ENCODE peak calls at places on chromosomes 6 and 20, in five cellular contexts. One of them, this sample, is unnamed.

GRCh38 chr6:108541843-108542795 is 18.6 kb upstream of the FOXO3 start:
- DNase-seq in OCI-LY7: peak; percentile 93
- DNase-seq in heart left ventricle: peak; percentile 66
- DNase-seq in left ventricle myocardium inferior: peak; percentile 39
- DNase-seq in HepG2: peak; percentile 51
- DNase-seq in this sample: peak; percentile 75

GRCh38 chr20:19260412-19261090 is 48.1 kb downstream of the SLC24A3 start:
- DNase-seq in OCI-LY7: no peak
- DNase-seq in heart left ventricle: no peak
- DNase-seq in left ventricle myocardium inferior: no peak
- DNase-seq in HepG2: no peak
- DNase-seq in this sample: no peak

GRCh38 chr20:24100370-24101011 is 111.9 kb upstream of the GGTLC1 start:
- DNase-seq in OCI-LY7: peak; percentile 41
- DNase-seq in heart left ventricle: peak; percentile 30
- DNase-seq in left ventricle myocardium inferior: peak; percentile 28
- DNase-seq in HepG2: peak; percentile 70
- DNase-seq in this sample: peak; percentile 40

GRCh38 chr6:10531513-10531912 is 10.4 kb downstream of the GCNT2 start:
- DNase-seq in OCI-LY7: peak; percentile 67
- DNase-seq in heart left ventricle: no peak
- DNase-seq in left ventricle myocardium inferior: no peak
- DNase-seq in HepG2: no peak
- DNase-seq in this sample: no peak

GRCh38 chr6:27768556-27768955 is 143.6 kb downstream of the OR2B2 start:
- DNase-seq in OCI-LY7: no peak
- DNase-seq in heart left ventricle: no peak
- DNase-seq in left ventricle myocardium inferior: no peak
- DNase-seq in HepG2: no peak
- DNase-seq in this sample: no peak

GRCh38 chr20:31719644-31720485 is 2.8 kb downstream of the BCL2L1 start:
- DNase-seq in OCI-LY7: no peak
- DNase-seq in heart left ventricle: no peak
- DNase-seq in left ventricle myocardium inferior: no peak
- DNase-seq in HepG2: peak; percentile 99
- DNase-seq in this sample: peak; percentile 48

GRCh38 chr6:45681860-45682488 is 304.2 kb upstream of the SUPT3H start:
- DNase-seq in OCI-LY7: peak; percentile 94
- DNase-seq in heart left ventricle: no peak
- DNase-seq in left ventricle myocardium inferior: no peak
- DNase-seq in HepG2: no peak
- DNase-seq in this sample: no peak

GRCh38 chr20:31985152-31985551 is 17.2 kb downstream of the XKR7 start:
- DNase-seq in OCI-LY7: no peak
- DNase-seq in heart left ventricle: no peak
- DNase-seq in left ventricle myocardium inferior: no peak
- DNase-seq in HepG2: no peak
- DNase-seq in this sample: no peak

GRCh38 chr20:64156136-64156885 is 7.9 kb upstream of the MYT1 start:
- DNase-seq in OCI-LY7: no peak
- DNase-seq in heart left ventricle: no peak
- DNase-seq in left ventricle myocardium inferior: no peak
- DNase-seq in HepG2: no peak
- DNase-seq in this sample: no peak

GRCh38 chr6:22367331-22367730 is 70.5 kb upstream of the PRL start:
- DNase-seq in OCI-LY7: no peak
- DNase-seq in heart left ventricle: no peak
- DNase-seq in left ventricle myocardium inferior: no peak
- DNase-seq in HepG2: no peak
- DNase-seq in this sample: no peak

GRCh38 chr6:118223316-118223715 is 316.3 kb downstream of the SLC35F1 start:
- DNase-seq in OCI-LY7: no peak
- DNase-seq in heart left ventricle: no peak
- DNase-seq in left ventricle myocardium inferior: no peak
- DNase-seq in HepG2: no peak
- DNase-seq in this sample: no peak

GRCh38 chr6:118216751-118217150 is 309.7 kb downstream of the SLC35F1 start:
- DNase-seq in OCI-LY7: no peak
- DNase-seq in heart left ventricle: no peak
- DNase-seq in left ventricle myocardium inferior: no peak
- DNase-seq in HepG2: no peak
- DNase-seq in this sample: no peak

GRCh38 chr6:118218156-118218555 is 311.1 kb downstream of the SLC35F1 start:
- DNase-seq in OCI-LY7: no peak
- DNase-seq in heart left ventricle: no peak
- DNase-seq in left ventricle myocardium inferior: no peak
- DNase-seq in HepG2: no peak
- DNase-seq in this sample: no peak

GRCh38 chr6:118215269-118215668 is 308.2 kb downstream of the SLC35F1 start:
- DNase-seq in OCI-LY7: no peak
- DNase-seq in heart left ventricle: no peak
- DNase-seq in left ventricle myocardium inferior: no peak
- DNase-seq in HepG2: no peak
- DNase-seq in this sample: no peak

GRCh38 chr6:118220429-118221128 is 313.5 kb downstream of the SLC35F1 start:
- DNase-seq in OCI-LY7: no peak
- DNase-seq in heart left ventricle: no peak
- DNase-seq in left ventricle myocardium inferior: no peak
- DNase-seq in HepG2: no peak
- DNase-seq in this sample: no peak
- H3K4me3 ChIP-seq in OCI-LY7: no peak overlapping the region
- H3K4me3 ChIP-seq in heart left ventricle: no peak overlapping the region
- H3K4me3 ChIP-seq in left ventricle myocardium inferior: no peak overlapping the region
- H3K4me3 ChIP-seq in HepG2: no peak overlapping the region
- H3K4me3 ChIP-seq in this sample: no peak overlapping the region

GRCh38 chr6:16767765-16768514 is 6.7 kb upstream of the ATXN1 start:
- DNase-seq in OCI-LY7: no peak
- DNase-seq in heart left ventricle: no peak
- DNase-seq in left ventricle myocardium inferior: no peak
- DNase-seq in HepG2: no peak
- DNase-seq in this sample: no peak
- H3K27ac ChIP-seq in OCI-LY7: no peak overlapping the region
- H3K27ac ChIP-seq in heart left ventricle: no peak overlapping the region
- H3K27ac ChIP-seq in left ventricle myocardium inferior: peak overlapping the region; percentile 70
- H3K27ac ChIP-seq in HepG2: no peak overlapping the region
- H3K27ac ChIP-seq in this sample: no peak overlapping the region

DNA sequence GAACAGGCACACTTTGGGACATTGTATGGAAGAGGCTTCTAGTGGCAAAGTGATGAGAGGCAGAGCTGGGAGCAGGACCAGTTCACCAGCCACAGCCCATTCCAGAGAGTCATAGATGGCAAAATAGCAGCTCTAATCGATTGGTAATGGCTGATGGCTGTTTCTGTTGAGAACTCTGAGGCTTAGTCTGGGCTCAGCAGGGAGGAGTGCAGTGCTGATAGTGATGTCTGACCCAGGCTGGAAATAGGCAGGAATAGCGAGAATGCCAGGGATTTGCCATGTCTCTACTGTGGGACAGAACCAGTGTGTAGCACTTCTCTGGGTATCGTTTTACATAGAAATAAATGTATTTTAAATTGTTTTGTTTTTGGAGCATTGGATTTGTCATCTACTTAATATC is 620.0 kb upstream of the FLRT3 start:
- DNase-seq in OCI-LY7: no peak
- DNase-seq in heart left ventricle: no peak
- DNase-seq in left ventricle myocardium inferior: no peak
- DNase-seq in HepG2: no peak
- DNase-seq in this sample: no peak
- TF ChIP-seq CTCF in OCI-LY7: no peak
- TF ChIP-seq CTCF in heart left ventricle: no peak
- TF ChIP-seq CTCF in left ventricle myocardium inferior: no peak
- TF ChIP-seq CTCF in HepG2: no peak
- TF ChIP-seq CTCF in this sample: no peak

GRCh38 chr6:16200231-16200941 is 38.0 kb upstream of the GMPR start:
- DNase-seq in OCI-LY7: no peak
- DNase-seq in heart left ventricle: no peak
- DNase-seq in left ventricle myocardium inferior: no peak
- DNase-seq in HepG2: no peak
- DNase-seq in this sample: peak; percentile 65
- H3K4me3 ChIP-seq in OCI-LY7: no peak overlapping the region
- H3K4me3 ChIP-seq in heart left ventricle: peak overlapping the region; percentile 21
- H3K4me3 ChIP-seq in left ventricle myocardium inferior: peak overlapping the region; percentile 34
- H3K4me3 ChIP-seq in HepG2: no peak overlapping the region
- H3K4me3 ChIP-seq in this sample: no peak overlapping the region

GRCh38 chr20:57401565-57401918 is 10.3 kb downstream of the RBM38 start:
- DNase-seq in OCI-LY7: no peak
- DNase-seq in heart left ventricle: no peak
- DNase-seq in left ventricle myocardium inferior: no peak
- DNase-seq in HepG2: no peak
- DNase-seq in this sample: no peak

GRCh38 chr20:57400262-57400701 is 9.1 kb downstream of the RBM38 start:
- DNase-seq in OCI-LY7: no peak
- DNase-seq in heart left ventricle: no peak
- DNase-seq in left ventricle myocardium inferior: no peak
- DNase-seq in HepG2: no peak
- DNase-seq in this sample: no peak

GRCh38 chr20:57402206-57403125 is 11.3 kb downstream of the RBM38 start:
- DNase-seq in OCI-LY7: no peak
- DNase-seq in heart left ventricle: no peak
- DNase-seq in left ventricle myocardium inferior: no peak
- DNase-seq in HepG2: no peak
- DNase-seq in this sample: no peak

GRCh38 chr20:57399587-57400261 is 8.5 kb downstream of the RBM38 start:
- DNase-seq in OCI-LY7: peak; percentile 33
- DNase-seq in heart left ventricle: peak; percentile 69
- DNase-seq in left ventricle myocardium inferior: no peak
- DNase-seq in HepG2: no peak
- DNase-seq in this sample: no peak

DNA sequence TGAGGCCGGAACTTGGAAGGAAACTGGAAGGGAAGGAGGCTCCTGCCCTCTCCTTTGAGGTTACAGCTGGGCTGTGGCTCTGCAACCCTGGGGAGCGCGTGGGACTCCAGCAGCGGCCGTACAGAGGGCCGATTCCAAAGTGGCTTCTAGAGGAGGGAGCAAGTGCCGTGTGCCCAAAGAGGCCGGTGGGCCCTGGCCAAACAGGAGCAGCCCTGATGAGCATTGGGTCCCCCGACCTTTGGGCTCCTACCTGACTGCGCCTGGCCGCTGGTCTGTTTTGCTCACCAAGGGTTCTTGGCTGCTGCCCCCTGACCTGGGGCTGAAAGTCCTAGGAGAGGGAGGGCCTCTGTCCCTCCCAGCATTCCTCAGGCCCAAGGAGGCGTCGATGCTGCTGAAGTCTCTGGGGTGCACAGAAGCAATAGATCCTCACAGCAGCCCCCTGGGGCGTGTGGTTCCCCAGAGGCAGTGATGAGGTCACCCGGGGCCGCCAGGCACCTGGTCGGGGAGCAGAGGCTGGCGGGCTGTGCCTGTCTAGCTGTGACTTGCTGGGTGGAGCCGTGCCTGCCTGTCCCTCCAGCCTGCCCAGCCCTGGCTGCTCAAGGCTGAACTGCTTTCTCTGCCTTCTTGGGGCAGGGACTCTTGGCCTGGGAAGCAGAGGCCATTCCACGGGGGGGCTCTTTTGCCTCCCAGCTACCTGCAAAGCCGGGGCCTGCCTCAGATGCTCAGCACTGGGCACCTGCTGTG is 9.8 kb downstream of the RBM38 start:
- DNase-seq in OCI-LY7: peak; percentile 82
- DNase-seq in heart left ventricle: no peak
- DNase-seq in left ventricle myocardium inferior: no peak
- DNase-seq in HepG2: no peak
- DNase-seq in this sample: no peak
- H3K27ac ChIP-seq in OCI-LY7: peak overlapping the region; percentile 97
- H3K27ac ChIP-seq in heart left ventricle: no peak overlapping the region
- H3K27ac ChIP-seq in left ventricle myocardium inferior: no peak overlapping the region
- H3K27ac ChIP-seq in HepG2: no peak overlapping the region
- H3K27ac ChIP-seq in this sample: no peak overlapping the region

GRCh38 chr6:89369009-89369408 is 16.5 kb upstream of the UBE2J1 start:
- DNase-seq in OCI-LY7: peak; percentile 29
- DNase-seq in heart left ventricle: peak; percentile 62
- DNase-seq in left ventricle myocardium inferior: peak; percentile 59
- DNase-seq in HepG2: peak; percentile 35
- DNase-seq in this sample: peak; percentile 46
- TF ChIP-seq CTCF in OCI-LY7: peak; percentile 73
- TF ChIP-seq CTCF in heart left ventricle: peak; percentile 70
- TF ChIP-seq CTCF in left ventricle myocardium inferior: peak; percentile 75
- TF ChIP-seq CTCF in HepG2: peak; percentile 46
- TF ChIP-seq CTCF in this sample: peak; percentile 28

GRCh38 chr6:44146685-44147084 is 11.9 kb upstream of the CAPN11 start:
- DNase-seq in OCI-LY7: no peak
- DNase-seq in heart left ventricle: no peak
- DNase-seq in left ventricle myocardium inferior: no peak
- DNase-seq in HepG2: no peak
- DNase-seq in this sample: no peak

GRCh38 chr6:44150317-44150917 is 8.2 kb upstream of the CAPN11 start:
- DNase-seq in OCI-LY7: no peak
- DNase-seq in heart left ventricle: no peak
- DNase-seq in left ventricle myocardium inferior: no peak
- DNase-seq in HepG2: no peak
- DNase-seq in this sample: no peak

GRCh38 chr6:44149369-44150012 is 9.1 kb upstream of the CAPN11 start:
- DNase-seq in OCI-LY7: no peak
- DNase-seq in heart left ventricle: no peak
- DNase-seq in left ventricle myocardium inferior: no peak
- DNase-seq in HepG2: no peak
- DNase-seq in this sample: no peak

GRCh38 chr6:44147256-44147655 is 11.4 kb upstream of the CAPN11 start:
- DNase-seq in OCI-LY7: no peak
- DNase-seq in heart left ventricle: no peak
- DNase-seq in left ventricle myocardium inferior: no peak
- DNase-seq in HepG2: no peak
- DNase-seq in this sample: no peak

DNA sequence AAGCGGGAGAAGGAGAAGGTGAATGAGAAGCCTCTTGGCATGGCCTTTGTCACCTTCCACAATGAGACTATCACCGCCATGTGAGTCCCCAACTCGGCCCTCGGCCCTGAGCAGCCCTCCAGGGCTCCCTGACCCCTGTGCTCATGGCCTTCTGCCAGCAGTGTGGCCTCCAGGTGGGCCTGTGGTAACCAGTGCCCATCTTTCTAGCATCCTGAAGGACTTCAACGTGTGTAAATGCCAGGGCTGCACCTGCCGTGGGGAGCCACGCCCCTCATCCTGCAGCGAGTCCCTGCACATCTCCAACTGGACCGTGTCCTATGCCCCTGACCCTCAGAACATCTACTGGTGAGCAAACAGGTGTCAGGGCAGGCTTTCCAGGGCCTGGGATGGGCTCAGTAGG is 10.3 kb upstream of the CAPN11 start:
- DNase-seq in OCI-LY7: no peak
- DNase-seq in heart left ventricle: no peak
- DNase-seq in left ventricle myocardium inferior: no peak
- DNase-seq in HepG2: no peak
- DNase-seq in this sample: no peak
- H3K4me3 ChIP-seq in OCI-LY7: no peak overlapping the region
- H3K4me3 ChIP-seq in heart left ventricle: no peak overlapping the region
- H3K4me3 ChIP-seq in left ventricle myocardium inferior: no peak overlapping the region
- H3K4me3 ChIP-seq in HepG2: no peak overlapping the region
- H3K4me3 ChIP-seq in this sample: no peak overlapping the region

DNA sequence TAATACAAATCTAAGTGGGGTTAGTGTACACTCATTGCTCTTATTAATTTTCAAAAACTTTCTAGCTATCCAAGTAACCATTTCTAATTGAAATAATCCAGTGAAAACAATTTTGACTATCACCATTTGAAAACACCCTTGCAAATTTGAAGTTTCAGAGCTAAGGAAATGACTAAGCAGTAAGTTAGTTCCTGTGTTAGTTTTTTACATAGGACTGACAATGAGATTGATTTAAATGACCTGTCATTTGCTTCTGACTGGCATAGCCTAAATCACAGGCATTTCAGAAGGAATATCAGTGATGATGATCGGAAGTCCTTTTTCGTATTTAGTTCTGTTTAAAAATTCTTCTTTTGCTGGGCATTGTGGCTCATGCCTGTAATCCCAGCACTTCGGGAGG is 27.0 kb downstream of the STK4 start:
- DNase-seq in OCI-LY7: no peak
- DNase-seq in heart left ventricle: no peak
- DNase-seq in left ventricle myocardium inferior: no peak
- DNase-seq in HepG2: no peak
- DNase-seq in this sample: no peak
- H3K27ac ChIP-seq in OCI-LY7: no peak overlapping the region
- H3K27ac ChIP-seq in heart left ventricle: no peak overlapping the region
- H3K27ac ChIP-seq in left ventricle myocardium inferior: peak overlapping the region; percentile 65
- H3K27ac ChIP-seq in HepG2: no peak overlapping the region
- H3K27ac ChIP-seq in this sample: no peak overlapping the region

This sample was measured in colonic mucosa.